ENCODE peak calls at places on chromosomes 16 and 17, in ten cellular contexts. One of them, this sample, is unnamed.

GRCh38 chr17:66975614-66976378 is 11.3 kb downstream of the CACNG4 start:
- DNase-seq in fibroblast of lung: no peak
- DNase-seq in RWPE2: no peak
- DNase-seq in PC-3: peak
- DNase-seq in brain microvascular endothelial cell: no peak
- DNase-seq in mammary epithelial cell: peak
- DNase-seq in left ventricle myocardium inferior: peak
- DNase-seq in transverse colon: no peak
- DNase-seq in OCI-LY7: peak
- DNase-seq in AG09309: no peak
- DNase-seq in this sample: peak

GRCh38 chr17:66576473-66576872 is 258.4 kb upstream of the CACNG5 start:
- DNase-seq in fibroblast of lung: no peak
- DNase-seq in RWPE2: no peak
- DNase-seq in PC-3: no peak
- DNase-seq in brain microvascular endothelial cell: no peak
- DNase-seq in mammary epithelial cell: no peak
- DNase-seq in left ventricle myocardium inferior: no peak
- DNase-seq in transverse colon: no peak
- DNase-seq in OCI-LY7: no peak
- DNase-seq in AG09309: no peak
- DNase-seq in this sample: no peak

GRCh38 chr16:18983565-18984424 is at the start of gene TMC7:
- DNase-seq in fibroblast of lung: peak
- DNase-seq in RWPE2: peak
- DNase-seq in PC-3: peak
- DNase-seq in brain microvascular endothelial cell: peak
- DNase-seq in mammary epithelial cell: peak
- DNase-seq in left ventricle myocardium inferior: peak
- DNase-seq in transverse colon: peak
- DNase-seq in OCI-LY7: no peak
- DNase-seq in AG09309: no peak
- DNase-seq in this sample: peak

GRCh38 chr16:51592013-51592501 is 441.0 kb upstream of the SALL1 start:
- DNase-seq in fibroblast of lung: no peak
- DNase-seq in RWPE2: no peak
- DNase-seq in PC-3: no peak
- DNase-seq in brain microvascular endothelial cell: no peak
- DNase-seq in mammary epithelial cell: no peak
- DNase-seq in left ventricle myocardium inferior: no peak
- DNase-seq in transverse colon: no peak
- DNase-seq in OCI-LY7: no peak
- DNase-seq in AG09309: no peak
- DNase-seq in this sample: peak

GRCh38 chr17:58310511-58311428 is 17.8 kb downstream of the TSPOAP1 start:
- DNase-seq in fibroblast of lung: no peak
- DNase-seq in RWPE2: peak
- DNase-seq in PC-3: no peak
- DNase-seq in brain microvascular endothelial cell: no peak
- DNase-seq in mammary epithelial cell: no peak
- DNase-seq in left ventricle myocardium inferior: no peak
- DNase-seq in transverse colon: no peak
- DNase-seq in OCI-LY7: no peak
- DNase-seq in AG09309: no peak
- DNase-seq in this sample: no peak

GRCh38 chr17:81932333-81932983 is 4.6 kb downstream of the PYCR1 start:
- DNase-seq in fibroblast of lung: no peak
- DNase-seq in RWPE2: no peak
- DNase-seq in PC-3: no peak
- DNase-seq in brain microvascular endothelial cell: no peak
- DNase-seq in mammary epithelial cell: no peak
- DNase-seq in left ventricle myocardium inferior: no peak
- DNase-seq in transverse colon: no peak
- DNase-seq in OCI-LY7: peak
- DNase-seq in AG09309: no peak
- DNase-seq in this sample: no peak

GRCh38 chr17:54968954-54969400 is 412 bp downstream of the STXBP4 start:
- DNase-seq in fibroblast of lung: peak
- DNase-seq in RWPE2: no peak
- DNase-seq in PC-3: peak
- DNase-seq in brain microvascular endothelial cell: peak
- DNase-seq in mammary epithelial cell: no peak
- DNase-seq in left ventricle myocardium inferior: no peak
- DNase-seq in transverse colon: peak
- DNase-seq in OCI-LY7: no peak
- DNase-seq in AG09309: no peak
- DNase-seq in this sample: peak

GRCh38 chr17:50686494-50687199 is 21.1 kb downstream of the ANKRD40 start:
- DNase-seq in fibroblast of lung: peak
- DNase-seq in RWPE2: no peak
- DNase-seq in PC-3: peak
- DNase-seq in brain microvascular endothelial cell: peak
- DNase-seq in mammary epithelial cell: no peak
- DNase-seq in left ventricle myocardium inferior: no peak
- DNase-seq in transverse colon: peak
- DNase-seq in OCI-LY7: no peak
- DNase-seq in AG09309: peak
- DNase-seq in this sample: peak

GRCh38 chr17:68707032-68707431 is 105.9 kb upstream of the FAM20A start:
- DNase-seq in fibroblast of lung: peak
- DNase-seq in RWPE2: no peak
- DNase-seq in PC-3: peak
- DNase-seq in brain microvascular endothelial cell: peak
- DNase-seq in mammary epithelial cell: peak
- DNase-seq in left ventricle myocardium inferior: no peak
- DNase-seq in transverse colon: no peak
- DNase-seq in OCI-LY7: no peak
- DNase-seq in AG09309: no peak
- DNase-seq in this sample: peak

GRCh38 chr17:65109990-65110680 is 27.0 kb upstream of the RGS9 start:
- DNase-seq in fibroblast of lung: peak
- DNase-seq in RWPE2: no peak
- DNase-seq in PC-3: peak
- DNase-seq in brain microvascular endothelial cell: no peak
- DNase-seq in mammary epithelial cell: no peak
- DNase-seq in left ventricle myocardium inferior: no peak
- DNase-seq in transverse colon: no peak
- DNase-seq in OCI-LY7: no peak
- DNase-seq in AG09309: no peak
- DNase-seq in this sample: peak

GRCh38 chr17:21143695-21144094 is 16.9 kb downstream of the DHRS7B start:
- DNase-seq in fibroblast of lung: no peak
- DNase-seq in RWPE2: no peak
- DNase-seq in PC-3: no peak
- DNase-seq in brain microvascular endothelial cell: no peak
- DNase-seq in mammary epithelial cell: no peak
- DNase-seq in left ventricle myocardium inferior: no peak
- DNase-seq in transverse colon: no peak
- DNase-seq in OCI-LY7: no peak
- DNase-seq in AG09309: no peak
- DNase-seq in this sample: no peak

GRCh38 chr16:48450367-48450766 is 65.2 kb upstream of the SIAH1 start:
- DNase-seq in fibroblast of lung: peak
- DNase-seq in RWPE2: no peak
- DNase-seq in PC-3: no peak
- DNase-seq in brain microvascular endothelial cell: no peak
- DNase-seq in mammary epithelial cell: no peak
- DNase-seq in left ventricle myocardium inferior: no peak
- DNase-seq in transverse colon: no peak
- DNase-seq in OCI-LY7: no peak
- DNase-seq in AG09309: no peak
- DNase-seq in this sample: no peak

GRCh38 chr16:48366165-48367093 is 18.8 kb downstream of the SIAH1 start:
- DNase-seq in fibroblast of lung: peak
- DNase-seq in RWPE2: no peak
- DNase-seq in PC-3: peak
- DNase-seq in brain microvascular endothelial cell: peak
- DNase-seq in mammary epithelial cell: peak
- DNase-seq in left ventricle myocardium inferior: no peak
- DNase-seq in transverse colon: peak
- DNase-seq in OCI-LY7: peak
- DNase-seq in AG09309: peak
- DNase-seq in this sample: peak

GRCh38 chr17:32672701-32673100 is 185.9 kb downstream of the CDK5R1 start:
- DNase-seq in fibroblast of lung: no peak
- DNase-seq in RWPE2: no peak
- DNase-seq in PC-3: no peak
- DNase-seq in brain microvascular endothelial cell: no peak
- DNase-seq in mammary epithelial cell: no peak
- DNase-seq in left ventricle myocardium inferior: no peak
- DNase-seq in transverse colon: no peak
- DNase-seq in OCI-LY7: no peak
- DNase-seq in AG09309: no peak
- DNase-seq in this sample: no peak

GRCh38 chr17:78397681-78398101 is 19.2 kb downstream of the PGS1 start:
- DNase-seq in fibroblast of lung: peak
- DNase-seq in RWPE2: no peak
- DNase-seq in PC-3: no peak
- DNase-seq in brain microvascular endothelial cell: peak
- DNase-seq in mammary epithelial cell: peak
- DNase-seq in left ventricle myocardium inferior: peak
- DNase-seq in transverse colon: no peak
- DNase-seq in OCI-LY7: no peak
- DNase-seq in AG09309: no peak
- DNase-seq in this sample: no peak

GRCh38 chr17:29138184-29138955 is 41.8 kb downstream of the MYO18A start:
- DNase-seq in fibroblast of lung: peak
- DNase-seq in RWPE2: no peak
- DNase-seq in PC-3: peak
- DNase-seq in brain microvascular endothelial cell: no peak
- DNase-seq in mammary epithelial cell: no peak
- DNase-seq in left ventricle myocardium inferior: no peak
- DNase-seq in transverse colon: no peak
- DNase-seq in OCI-LY7: peak
- DNase-seq in AG09309: no peak
- DNase-seq in this sample: peak

GRCh38 chr16:74575175-74575804 is 31.6 kb downstream of the GLG1 start:
- DNase-seq in fibroblast of lung: no peak
- DNase-seq in RWPE2: no peak
- DNase-seq in PC-3: no peak
- DNase-seq in brain microvascular endothelial cell: no peak
- DNase-seq in mammary epithelial cell: no peak
- DNase-seq in left ventricle myocardium inferior: no peak
- DNase-seq in transverse colon: no peak
- DNase-seq in OCI-LY7: no peak
- DNase-seq in AG09309: no peak
- DNase-seq in this sample: no peak

GRCh38 chr17:39752241-39752831 is 14.6 kb downstream of the GRB7 start:
- DNase-seq in fibroblast of lung: no peak
- DNase-seq in RWPE2: peak
- DNase-seq in PC-3: no peak
- DNase-seq in brain microvascular endothelial cell: no peak
- DNase-seq in mammary epithelial cell: no peak
- DNase-seq in left ventricle myocardium inferior: no peak
- DNase-seq in transverse colon: no peak
- DNase-seq in OCI-LY7: no peak
- DNase-seq in AG09309: no peak
- DNase-seq in this sample: no peak

GRCh38 chr16:58046936-58047335 is 21.4 kb downstream of the MMP15 start:
- DNase-seq in fibroblast of lung: no peak
- DNase-seq in RWPE2: no peak
- DNase-seq in PC-3: no peak
- DNase-seq in brain microvascular endothelial cell: no peak
- DNase-seq in mammary epithelial cell: no peak
- DNase-seq in left ventricle myocardium inferior: no peak
- DNase-seq in transverse colon: peak
- DNase-seq in OCI-LY7: no peak
- DNase-seq in AG09309: no peak
- DNase-seq in this sample: no peak

DNA sequence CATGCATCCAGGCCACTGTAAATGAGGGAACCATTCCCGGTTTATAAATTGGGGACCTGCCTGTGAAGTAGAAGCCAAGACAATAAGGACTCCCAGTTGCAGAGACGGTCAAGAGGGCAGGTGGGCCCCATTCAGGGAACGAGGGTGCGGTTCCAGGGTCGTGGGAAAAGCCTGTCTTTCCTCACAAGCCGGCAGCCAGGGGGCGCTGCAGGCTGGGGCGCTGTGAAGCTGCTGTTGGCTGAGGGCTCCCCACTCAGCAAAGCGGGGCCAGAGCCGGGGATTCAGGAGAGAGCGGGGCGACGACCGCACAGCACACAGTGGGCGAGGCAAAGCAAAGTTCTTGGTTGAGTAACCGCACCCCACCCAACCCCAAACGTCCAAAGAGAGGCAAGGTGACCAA is 24.9 kb downstream of the CDRT15 start:
- DNase-seq in fibroblast of lung: no peak
- DNase-seq in RWPE2: no peak
- DNase-seq in PC-3: no peak
- DNase-seq in brain microvascular endothelial cell: no peak
- DNase-seq in mammary epithelial cell: no peak
- DNase-seq in left ventricle myocardium inferior: peak
- DNase-seq in transverse colon: no peak
- DNase-seq in OCI-LY7: no peak
- DNase-seq in AG09309: no peak
- DNase-seq in this sample: no peak
- TF ChIP-seq CTCF in fibroblast of lung: peak
- TF ChIP-seq CTCF in RWPE2: no peak
- TF ChIP-seq CTCF in PC-3: peak
- TF ChIP-seq CTCF in brain microvascular endothelial cell: peak
- TF ChIP-seq CTCF in mammary epithelial cell: peak
- TF ChIP-seq CTCF in left ventricle myocardium inferior: peak
- TF ChIP-seq CTCF in transverse colon: no peak
- TF ChIP-seq CTCF in OCI-LY7: peak
- TF ChIP-seq CTCF in AG09309: peak
- TF ChIP-seq CTCF in this sample: peak

GRCh38 chr17:35930211-35931065 is at the start of gene RDM1:
- DNase-seq in fibroblast of lung: peak
- DNase-seq in RWPE2: peak
- DNase-seq in PC-3: peak
- DNase-seq in brain microvascular endothelial cell: peak
- DNase-seq in mammary epithelial cell: peak
- DNase-seq in left ventricle myocardium inferior: peak
- DNase-seq in transverse colon: peak
- DNase-seq in OCI-LY7: peak
- DNase-seq in AG09309: no peak
- DNase-seq in this sample: peak
- H3K4me3 ChIP-seq in fibroblast of lung: peak
- H3K4me3 ChIP-seq in RWPE2: peak
- H3K4me3 ChIP-seq in PC-3: peak
- H3K4me3 ChIP-seq in brain microvascular endothelial cell: peak
- H3K4me3 ChIP-seq in mammary epithelial cell: peak
- H3K4me3 ChIP-seq in left ventricle myocardium inferior: peak
- H3K4me3 ChIP-seq in transverse colon: peak
- H3K4me3 ChIP-seq in OCI-LY7: peak
- H3K4me3 ChIP-seq in AG09309: peak
- H3K4me3 ChIP-seq in this sample: peak

GRCh38 chr16:86189934-86190333 is 291.0 kb downstream of the IRF8 start:
- DNase-seq in fibroblast of lung: no peak
- DNase-seq in RWPE2: no peak
- DNase-seq in PC-3: no peak
- DNase-seq in brain microvascular endothelial cell: no peak
- DNase-seq in mammary epithelial cell: no peak
- DNase-seq in left ventricle myocardium inferior: no peak
- DNase-seq in transverse colon: no peak
- DNase-seq in OCI-LY7: no peak
- DNase-seq in AG09309: no peak
- DNase-seq in this sample: no peak
- TF ChIP-seq CTCF in fibroblast of lung: no peak
- TF ChIP-seq CTCF in RWPE2: no peak
- TF ChIP-seq CTCF in PC-3: no peak
- TF ChIP-seq CTCF in brain microvascular endothelial cell: no peak
- TF ChIP-seq CTCF in mammary epithelial cell: no peak
- TF ChIP-seq CTCF in left ventricle myocardium inferior: no peak
- TF ChIP-seq CTCF in transverse colon: no peak
- TF ChIP-seq CTCF in OCI-LY7: no peak
- TF ChIP-seq CTCF in AG09309: no peak
- TF ChIP-seq CTCF in this sample: no peak

GRCh38 chr16:89808453-89808939 is 8.0 kb downstream of the FANCA start:
- DNase-seq in fibroblast of lung: no peak
- DNase-seq in RWPE2: no peak
- DNase-seq in PC-3: no peak
- DNase-seq in brain microvascular endothelial cell: no peak
- DNase-seq in mammary epithelial cell: no peak
- DNase-seq in left ventricle myocardium inferior: no peak
- DNase-seq in transverse colon: no peak
- DNase-seq in OCI-LY7: no peak
- DNase-seq in AG09309: no peak
- DNase-seq in this sample: no peak
- H3K4me3 ChIP-seq in fibroblast of lung: no peak
- H3K4me3 ChIP-seq in RWPE2: no peak
- H3K4me3 ChIP-seq in PC-3: no peak
- H3K4me3 ChIP-seq in brain microvascular endothelial cell: no peak
- H3K4me3 ChIP-seq in mammary epithelial cell: no peak
- H3K4me3 ChIP-seq in left ventricle myocardium inferior: no peak
- H3K4me3 ChIP-seq in transverse colon: no peak
- H3K4me3 ChIP-seq in OCI-LY7: no peak
- H3K4me3 ChIP-seq in AG09309: no peak
- H3K4me3 ChIP-seq in this sample: no peak